ENCODE peak calls at places on chromosomes 7 and 10, in four cellular contexts. Q, O, M and T are unnamed samples.

GRCh38 chr7:98681496-98681895 is 64.4 kb downstream of the NPTX2 start:
- DNase-seq in Q (no peak), O (no peak), M (no peak), T (no peak)

GRCh38 chr7:93018666-93019065 is 99.1 kb downstream of the SAMD9 start:
- DNase-seq in Q (no peak), O (no peak), M (no peak), T (no peak)

GRCh38 chr7:36863901-36864701 is 139.8 kb upstream of the AOAH start:
- DNase-seq in Q (no peak), O (no peak), M (no peak), T (no peak)

GRCh38 chr10:5196613-5197234 is at the start of gene AKR1C4:
- DNase-seq in Q (no peak), O (no peak), M (no peak), T (no peak)

GRCh38 chr7:108015740-108016139 is 12.8 kb upstream of the LAMB1 start:
- DNase-seq in Q (no peak), O (no peak), M (no peak), T (no peak)

GRCh38 chr10:6382081-6382480 is 179.3 kb downstream of the PFKFB3 start:
- DNase-seq in Q (no peak), O (no peak), M (no peak), T (peak)

GRCh38 chr7:44080686-44081265 is 1.6 kb downstream of the POLM start:
- DNase-seq in Q (peak), O (no peak), M (no peak), T (no peak)

GRCh38 chr10:79155301-79156081 is 86.7 kb downstream of the ZMIZ1 start:
- DNase-seq in Q (peak), O (peak), M (no peak), T (no peak)

GRCh38 chr7:26153823-26154783 is 2.1 kb downstream of the NFE2L3 start:
- DNase-seq in Q (no peak), O (peak), M (peak), T (no peak)

GRCh38 chr10:11146402-11147171 is 128.9 kb downstream of the CELF2 start:
- DNase-seq in Q (no peak), O (no peak), M (peak), T (no peak)

GRCh38 chr10:79020605-79021004 is 48.2 kb upstream of the ZMIZ1 start:
- DNase-seq in Q (no peak), O (no peak), M (no peak), T (no peak)

GRCh38 chr10:5525581-5526271 is 965 bp downstream of the CALML3 start:
- DNase-seq in Q (peak), O (peak), M (no peak), T (peak)

GRCh38 chr7:124784879-124785818 is 19.6 kb upstream of the GPR37 start:
- DNase-seq in Q (peak), O (no peak), M (peak), T (peak)

GRCh38 chr10:130378556-130379400 is 242.6 kb downstream of the GLRX3 start:
- DNase-seq in Q (no peak), O (no peak), M (no peak), T (no peak)

GRCh38 chr7:151459726-151460473 is 20.0 kb upstream of the CRYGN start:
- DNase-seq in Q (peak), O (peak), M (peak), T (peak)

GRCh38 chr7:158329014-158329610 is 258.5 kb downstream of the PTPRN2 start:
- DNase-seq in Q (no peak), O (no peak), M (no peak), T (no peak)

GRCh38 chr10:17273403-17273802 is 45.4 kb downstream of the VIM start:
- DNase-seq in Q (no peak), O (no peak), M (peak), T (peak)

GRCh38 chr10:92740762-92741161 is 51.0 kb downstream of the HHEX start:
- DNase-seq in Q (no peak), O (no peak), M (peak), T (no peak)

GRCh38 chr7:27154901-27155815 is 1.3 kb downstream of the HOXA7 start:
- DNase-seq in Q (peak), O (no peak), M (no peak), T (no peak)

GRCh38 chr7:158371856-158372255 is 215.8 kb downstream of the PTPRN2 start:
- DNase-seq in Q (peak), O (no peak), M (no peak), T (no peak)

GRCh38 chr7:1514407-1514806 is 10.2 kb upstream of the INTS1 start:
- DNase-seq in Q (no peak), O (no peak), M (no peak), T (no peak)

GRCh38 chr7:98352621-98353020 is 48.3 kb downstream of the BAIAP2L1 start:
- DNase-seq in Q (no peak), O (no peak), M (peak), T (peak)

GRCh38 chr10:127999801-128000200 is 92.9 kb downstream of the PTPRE start:
- DNase-seq in Q (no peak), O (no peak), M (no peak), T (no peak)

GRCh38 chr10:121425623-121426022 is 172.6 kb downstream of the FGFR2 start:
- DNase-seq in Q (no peak), O (no peak), M (no peak), T (no peak)

GRCh38 chr7:85261341-85261740 is 74.5 kb upstream of the SEMA3D start:
- DNase-seq in Q (no peak), O (no peak), M (peak), T (no peak)

GRCh38 chr10:113665806-113666354 is 2.0 kb upstream of the NRAP start:
- DNase-seq in Q (no peak), O (peak), M (peak), T (peak)

GRCh38 chr7:10571759-10572158 is 401.9 kb upstream of the PHF14 start:
- DNase-seq in Q (no peak), O (no peak), M (no peak), T (no peak)

GRCh38 chr7:64849250-64849923 is 53.7 kb upstream of the ZNF273 start:
- DNase-seq in Q (no peak), O (no peak), M (no peak), T (no peak)

GRCh38 chr7:39413866-39414668 is 152.1 kb upstream of the YAE1 start:
- DNase-seq in Q (peak), O (peak), M (peak), T (no peak)

GRCh38 chr10:48655426-48656240 is 29.0 kb upstream of the WDFY4 start:
- DNase-seq in Q (peak), O (peak), M (peak), T (no peak)

GRCh38 chr10:112446055-112446854 is 459 bp downstream of the ZDHHC6 start:
- DNase-seq in Q (no peak), O (no peak), M (no peak), T (no peak)

GRCh38 chr7:48144291-48144768 is 26.9 kb upstream of the ABCA13 start:
- DNase-seq in Q (no peak), O (no peak), M (no peak), T (no peak)

GRCh38 chr7:26713981-26714380 is 150.4 kb downstream of the SKAP2 start:
- DNase-seq in Q (no peak), O (no peak), M (no peak), T (no peak)

GRCh38 chr7:923108-924041 is 31.1 kb downstream of the ADAP1 start:
- DNase-seq in Q (peak), O (peak), M (peak), T (no peak)

GRCh38 chr7:71198391-71198790 is 66.4 kb downstream of the GALNT17 start:
- DNase-seq in Q (no peak), O (no peak), M (no peak), T (no peak)

GRCh38 chr7:39616138-39616537 is 7.2 kb upstream of the RALA start:
- DNase-seq in Q (no peak), O (no peak), M (peak), T (no peak)

GRCh38 chr10:59709472-59710125 is at the start of gene SLC16A9:
- DNase-seq in Q (peak), O (peak), M (peak), T (no peak)

GRCh38 chr7:26172048-26172447 is 20.1 kb downstream of the NFE2L3 start:
- DNase-seq in Q (no peak), O (no peak), M (no peak), T (no peak)

GRCh38 chr7:151821226-151821625 is 55.7 kb downstream of the PRKAG2 start:
- DNase-seq in Q (no peak), O (no peak), M (no peak), T (no peak)

DNA sequence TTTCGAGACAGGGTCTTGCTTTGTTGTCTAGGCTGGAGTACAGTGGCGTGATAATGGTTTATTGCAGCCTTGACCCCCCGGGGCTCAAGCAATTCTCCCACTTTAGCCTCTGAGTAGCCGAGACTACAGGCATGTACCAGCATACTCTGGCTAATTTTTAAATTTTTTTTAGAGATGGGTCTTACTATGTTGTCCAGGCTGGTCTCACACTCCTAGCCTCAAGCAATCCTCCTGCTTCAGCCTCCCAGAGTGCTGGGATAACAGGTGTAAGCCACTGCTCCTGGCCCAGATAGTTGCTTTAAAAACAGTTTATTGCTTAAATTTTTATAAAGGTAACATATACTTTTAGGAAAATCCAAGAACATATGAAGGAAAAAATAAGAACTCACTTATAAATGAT is 26.3 kb downstream of the NEURL1 start:
- DNase-seq in Q (no peak), O (no peak), M (no peak), T (no peak)
- H3K4me3 ChIP-seq in Q (no peak), O (no peak), M (no peak), T (no peak)

GRCh38 chr10:96587255-96588059 is 645 bp upstream of the TM9SF3 start:
- DNase-seq in Q (no peak), O (peak), M (peak), T (peak)

GRCh38 chr10:96585726-96586418 is 940 bp downstream of the TM9SF3 start:
- DNase-seq in Q (no peak), O (no peak), M (no peak), T (no peak)

GRCh38 chr10:96584474-96584873 is 2.3 kb downstream of the TM9SF3 start:
- DNase-seq in Q (no peak), O (no peak), M (no peak), T (no peak)

GRCh38 chr10:96588060-96588554 is 1.3 kb upstream of the TM9SF3 start:
- DNase-seq in Q (no peak), O (no peak), M (no peak), T (no peak)

GRCh38 chr10:96586419-96587254 is at the start of gene TM9SF3:
- DNase-seq in Q (peak), O (peak), M (peak), T (peak)
- TF ChIP-seq CTCF in Q (no peak), O (peak), M (peak), T (no peak)

DNA sequence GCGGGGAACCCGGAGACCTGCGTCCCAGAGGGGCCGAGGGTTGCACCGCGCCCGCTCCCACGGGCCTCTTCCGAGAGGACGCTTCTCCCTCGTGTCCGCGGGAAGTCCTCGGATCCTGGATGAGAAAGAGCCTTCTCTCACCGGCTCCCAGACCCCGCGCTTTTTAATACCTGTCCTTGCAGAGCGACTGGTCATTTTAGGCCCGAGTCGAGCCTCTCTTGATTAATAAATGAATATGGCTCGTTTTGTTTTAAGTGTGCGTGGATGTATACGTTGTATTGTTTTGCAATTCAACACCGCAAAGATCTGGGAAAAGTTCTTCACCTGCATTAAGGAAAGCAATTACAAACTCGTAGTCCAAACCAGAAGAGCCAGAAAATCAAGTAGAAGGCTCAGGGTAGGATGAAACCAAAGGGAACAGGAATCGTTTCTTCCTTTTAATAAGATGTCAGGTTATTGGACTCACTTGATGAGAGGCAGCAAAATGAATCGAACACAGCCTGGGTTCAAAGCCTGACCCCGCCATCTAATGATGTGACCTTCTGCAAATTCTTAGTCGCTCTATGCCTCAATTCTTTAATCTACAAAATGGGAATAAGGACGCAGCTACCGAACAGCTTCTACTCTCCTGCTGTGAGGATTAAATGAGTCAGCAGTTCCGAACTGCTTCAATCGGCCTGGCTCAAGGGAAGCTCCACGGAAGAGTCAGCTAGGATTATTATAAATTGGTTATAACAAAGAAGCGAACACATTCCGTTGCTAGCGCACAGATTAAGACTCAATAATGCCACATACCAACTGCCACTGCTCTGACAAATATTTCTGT is 277.8 kb upstream of the NEBL start:
- DNase-seq in Q (no peak), O (no peak), M (no peak), T (no peak)
- H3K4me3 ChIP-seq in Q (peak), O (peak), M (peak), T (no peak)

GRCh38 chr10:77507313-77507712 is 130.3 kb downstream of the KCNMA1 start:
- DNase-seq in Q (no peak), O (no peak), M (no peak), T (no peak)

GRCh38 chr10:77505431-77506334 is 131.9 kb downstream of the KCNMA1 start:
- DNase-seq in Q (no peak), O (no peak), M (peak), T (peak)

GRCh38 chr10:77506517-77506916 is 131.1 kb downstream of the KCNMA1 start:
- DNase-seq in Q (no peak), O (no peak), M (no peak), T (no peak)

GRCh38 chr10:77504196-77504869 is 133.3 kb downstream of the KCNMA1 start:
- DNase-seq in Q (no peak), O (no peak), M (peak), T (peak)

GRCh38 chr10:77504870-77505257 is 132.7 kb downstream of the KCNMA1 start:
- DNase-seq in Q (no peak), O (no peak), M (peak), T (no peak)
- TF ChIP-seq CTCF in Q (no peak), O (no peak), M (peak), T (no peak)

DNA sequence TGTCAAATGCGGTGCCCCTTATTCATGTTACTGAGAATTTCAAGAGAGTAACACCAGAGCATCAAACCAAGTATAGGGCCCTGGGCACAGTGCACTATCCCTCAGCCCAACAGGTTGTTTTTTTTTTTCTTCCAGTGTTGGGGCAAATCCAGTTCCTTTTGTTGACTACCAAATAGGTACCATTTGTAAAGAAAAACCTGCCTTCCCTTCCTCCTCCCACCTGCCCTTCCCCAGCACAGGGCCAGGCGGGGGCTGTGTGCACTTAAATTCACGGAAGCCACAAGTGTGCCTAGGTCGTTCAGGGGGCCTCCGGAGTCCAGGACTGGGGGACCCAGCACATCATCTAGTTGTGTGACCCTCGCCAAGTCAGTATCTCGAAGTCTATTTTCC is 592 bp upstream of the SFXN4 start:
- DNase-seq in Q (no peak), O (no peak), M (no peak), T (no peak)
- H3K4me3 ChIP-seq in Q (peak), O (peak), M (peak), T (peak)

GRCh38 chr10:89537361-89537760 is 2.0 kb upstream of the SLC16A12 start:
- DNase-seq in Q (no peak), O (no peak), M (no peak), T (no peak)
- TF ChIP-seq CTCF in Q (no peak), O (no peak), M (no peak), T (no peak)